ENCODE peak calls at places on chromosomes 12 and 14, in four cellular contexts. One of them, this sample, is unnamed.

GRCh38 chr12:92136883-92137582 is 8.6 kb downstream of the BTG1 start:
- DNase-seq in lower lobe of right lung: no peak
- DNase-seq in GM12865: peak
- DNase-seq in left ventricle myocardium inferior: no peak
- DNase-seq in this sample: no peak

GRCh38 chr14:58099682-58100081 is 52.3 kb downstream of the ARMH4 start:
- DNase-seq in left ventricle myocardium inferior: no peak
- DNase-seq in lower lobe of right lung: no peak
- DNase-seq in GM12865: no peak
- DNase-seq in this sample: no peak

GRCh38 chr14:90201344-90201743 is 55.0 kb upstream of the PSMC1 start:
- DNase-seq in GM12865: no peak
- DNase-seq in left ventricle myocardium inferior: no peak
- DNase-seq in lower lobe of right lung: no peak
- DNase-seq in this sample: no peak

GRCh38 chr14:39492267-39492666 is 60.0 kb upstream of the FBXO33 start:
- DNase-seq in left ventricle myocardium inferior: no peak
- DNase-seq in GM12865: no peak
- DNase-seq in lower lobe of right lung: no peak
- DNase-seq in this sample: no peak

GRCh38 chr14:29236848-29237247 is 470.3 kb downstream of the FOXG1 start:
- DNase-seq in lower lobe of right lung: no peak
- DNase-seq in left ventricle myocardium inferior: no peak
- DNase-seq in GM12865: no peak
- DNase-seq in this sample: no peak

GRCh38 chr12:80576641-80577418 is 130.6 kb upstream of the MYF6 start:
- DNase-seq in left ventricle myocardium inferior: no peak
- DNase-seq in lower lobe of right lung: no peak
- DNase-seq in GM12865: no peak
- DNase-seq in this sample: no peak

GRCh38 chr14:52950898-52951729 is at the start of gene FERMT2:
- DNase-seq in lower lobe of right lung: peak
- DNase-seq in left ventricle myocardium inferior: peak
- DNase-seq in GM12865: peak
- DNase-seq in this sample: peak

GRCh38 chr12:33876618-33877017 is 145.7 kb upstream of the ALG10 start:
- DNase-seq in lower lobe of right lung: no peak
- DNase-seq in GM12865: no peak
- DNase-seq in left ventricle myocardium inferior: no peak
- DNase-seq in this sample: no peak

GRCh38 chr12:94071258-94071657 is 77.1 kb upstream of the PLXNC1 start:
- DNase-seq in GM12865: no peak
- DNase-seq in lower lobe of right lung: no peak
- DNase-seq in left ventricle myocardium inferior: no peak
- DNase-seq in this sample: no peak

GRCh38 chr14:105377555-105378182 is 20.7 kb upstream of the TEX22 start:
- DNase-seq in left ventricle myocardium inferior: no peak
- DNase-seq in GM12865: no peak
- DNase-seq in lower lobe of right lung: no peak
- DNase-seq in this sample: no peak

GRCh38 chr12:57586832-57587429 is 4.1 kb upstream of the PIP4K2C start:
- DNase-seq in lower lobe of right lung: no peak
- DNase-seq in left ventricle myocardium inferior: no peak
- DNase-seq in GM12865: no peak
- DNase-seq in this sample: no peak

GRCh38 chr12:129079719-129080118 is 226.4 kb downstream of the GLT1D1 start:
- DNase-seq in left ventricle myocardium inferior: no peak
- DNase-seq in lower lobe of right lung: no peak
- DNase-seq in GM12865: no peak
- DNase-seq in this sample: no peak

GRCh38 chr12:52871291-52871961 is 22.6 kb upstream of the KRT78 start:
- DNase-seq in GM12865: no peak
- DNase-seq in left ventricle myocardium inferior: no peak
- DNase-seq in lower lobe of right lung: no peak
- DNase-seq in this sample: no peak

GRCh38 chr14:97027256-97027999 is 230.2 kb downstream of the VRK1 start:
- DNase-seq in left ventricle myocardium inferior: no peak
- DNase-seq in lower lobe of right lung: no peak
- DNase-seq in GM12865: no peak
- DNase-seq in this sample: no peak

GRCh38 chr14:101893759-101894158 is 70.6 kb upstream of the DYNC1H1 start:
- DNase-seq in left ventricle myocardium inferior: no peak
- DNase-seq in lower lobe of right lung: no peak
- DNase-seq in GM12865: no peak
- DNase-seq in this sample: no peak

GRCh38 chr14:88106377-88106776 is 101.4 kb downstream of the GPR65 start:
- DNase-seq in lower lobe of right lung: no peak
- DNase-seq in GM12865: no peak
- DNase-seq in left ventricle myocardium inferior: no peak
- DNase-seq in this sample: no peak

GRCh38 chr12:56657416-56658379 is 11.9 kb upstream of the ATP5F1B start:
- DNase-seq in left ventricle myocardium inferior: no peak
- DNase-seq in lower lobe of right lung: no peak
- DNase-seq in GM12865: peak
- DNase-seq in this sample: peak

GRCh38 chr14:77322951-77323350 is 2.1 kb downstream of the GSTZ1 start:
- DNase-seq in GM12865: no peak
- DNase-seq in lower lobe of right lung: no peak
- DNase-seq in left ventricle myocardium inferior: no peak
- DNase-seq in this sample: no peak

GRCh38 chr14:77318006-77318553 is 2.6 kb downstream of the POMT2 start:
- DNase-seq in lower lobe of right lung: no peak
- DNase-seq in GM12865: no peak
- DNase-seq in left ventricle myocardium inferior: no peak
- DNase-seq in this sample: no peak

GRCh38 chr14:77322209-77322902 is 1.5 kb downstream of the GSTZ1 start:
- DNase-seq in lower lobe of right lung: no peak
- DNase-seq in left ventricle myocardium inferior: no peak
- DNase-seq in GM12865: no peak
- DNase-seq in this sample: no peak

GRCh38 chr14:77319416-77319815 is 1.3 kb downstream of the POMT2 start:
- DNase-seq in GM12865: no peak
- DNase-seq in left ventricle myocardium inferior: no peak
- DNase-seq in lower lobe of right lung: no peak
- DNase-seq in this sample: no peak

DNA sequence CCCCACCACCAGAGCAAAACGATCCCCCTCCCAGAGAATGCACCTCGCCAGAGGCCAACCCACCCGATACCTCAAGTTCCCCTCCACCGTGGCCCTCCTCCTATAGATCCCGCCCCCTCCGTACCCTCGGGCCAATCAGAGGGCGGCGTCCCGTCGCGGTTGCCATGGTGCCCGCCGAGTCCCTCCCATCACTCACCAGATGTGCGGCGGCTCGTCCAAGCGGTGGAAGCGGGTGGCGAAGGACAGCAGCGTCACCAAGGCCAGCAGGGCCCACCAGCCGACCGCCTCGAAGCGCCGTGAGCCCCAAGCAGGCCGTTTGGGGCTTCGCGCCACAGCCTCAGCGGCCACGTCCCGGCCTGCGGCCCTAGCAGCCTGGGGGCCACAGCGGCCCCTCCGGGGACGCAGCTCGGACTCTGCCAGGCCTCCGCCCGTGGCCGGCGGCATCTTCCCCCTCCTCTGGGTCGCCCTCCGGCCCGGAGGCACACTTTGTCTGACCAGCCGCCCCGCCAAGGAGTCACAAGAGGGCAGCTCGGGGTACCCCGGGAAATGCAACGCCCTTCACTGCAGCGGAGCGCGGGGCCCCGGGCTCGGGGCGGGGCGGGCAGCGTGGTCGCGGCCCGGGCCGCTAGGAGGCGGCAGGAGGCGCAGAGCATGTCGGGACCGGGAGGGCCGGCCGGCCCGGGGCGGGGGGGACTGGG is at the start of gene POMT2:
- DNase-seq in left ventricle myocardium inferior: peak
- DNase-seq in lower lobe of right lung: peak
- DNase-seq in GM12865: peak
- DNase-seq in this sample: peak
- TF ChIP-seq CTCF in left ventricle myocardium inferior: peak
- TF ChIP-seq CTCF in lower lobe of right lung: peak
- TF ChIP-seq CTCF in GM12865: peak
- TF ChIP-seq CTCF in this sample: peak

GRCh38 chr14:103104654-103105511 is 10.4 kb downstream of the EXOC3L4 start:
- DNase-seq in left ventricle myocardium inferior: peak
- DNase-seq in GM12865: peak
- DNase-seq in lower lobe of right lung: peak
- DNase-seq in this sample: peak
- TF ChIP-seq CTCF in left ventricle myocardium inferior: peak
- TF ChIP-seq CTCF in GM12865: peak
- TF ChIP-seq CTCF in lower lobe of right lung: peak
- TF ChIP-seq CTCF in this sample: peak

DNA sequence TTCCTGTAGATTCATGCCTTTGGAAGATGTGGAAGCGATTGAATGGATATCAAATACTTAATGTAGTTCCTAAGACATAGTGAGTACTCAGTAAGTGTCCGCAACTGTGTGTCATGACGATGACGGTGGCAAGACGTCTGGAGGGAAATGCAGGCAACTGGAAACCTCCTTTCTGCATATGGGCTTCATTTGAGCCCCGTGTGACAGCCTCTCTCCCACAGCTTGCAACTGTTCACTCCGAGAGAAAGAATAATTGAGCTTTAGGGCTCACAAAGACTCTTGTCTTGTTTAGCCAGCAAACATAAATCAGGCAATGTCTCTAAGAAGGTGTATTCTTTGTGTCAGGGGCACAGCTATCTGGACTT is 7.0 kb downstream of the CFAP251 start:
- DNase-seq in GM12865: no peak
- DNase-seq in left ventricle myocardium inferior: no peak
- DNase-seq in lower lobe of right lung: no peak
- DNase-seq in this sample: no peak
- TF ChIP-seq CTCF in GM12865: no peak
- TF ChIP-seq CTCF in left ventricle myocardium inferior: no peak
- TF ChIP-seq CTCF in lower lobe of right lung: no peak
- TF ChIP-seq CTCF in this sample: no peak

DNA sequence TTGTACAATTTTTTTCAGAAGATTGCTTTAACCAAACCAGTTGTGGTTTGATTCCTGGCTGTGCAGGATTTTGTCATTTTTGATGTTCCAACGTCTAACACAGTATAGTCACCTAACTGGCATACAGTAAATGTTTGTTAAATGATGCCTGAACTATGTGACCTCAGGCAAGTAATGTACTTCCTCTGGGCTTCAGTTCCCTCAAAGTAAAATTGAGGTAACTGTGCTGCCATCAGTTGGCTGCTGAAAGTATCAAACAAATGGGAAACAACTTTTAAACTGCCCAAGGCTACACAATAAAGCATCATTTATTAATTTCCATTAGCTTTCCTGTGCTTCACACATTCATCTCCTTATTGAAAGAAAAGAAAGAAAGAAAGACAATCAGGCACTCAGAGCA is 4.3 kb downstream of the TM7SF3 start:
- DNase-seq in left ventricle myocardium inferior: no peak
- DNase-seq in GM12865: peak
- DNase-seq in lower lobe of right lung: no peak
- DNase-seq in this sample: no peak
- TF ChIP-seq CTCF in left ventricle myocardium inferior: no peak
- TF ChIP-seq CTCF in GM12865: no peak
- TF ChIP-seq CTCF in lower lobe of right lung: no peak
- TF ChIP-seq CTCF in this sample: peak

GRCh38 chr12:10900972-10901371 is 8.4 kb downstream of the TAS2R13 start:
- DNase-seq in GM12865: no peak
- DNase-seq in lower lobe of right lung: no peak
- DNase-seq in left ventricle myocardium inferior: no peak
- DNase-seq in this sample: no peak

GRCh38 chr12:10901427-10901826 is 7.9 kb downstream of the TAS2R13 start:
- DNase-seq in left ventricle myocardium inferior: no peak
- DNase-seq in GM12865: no peak
- DNase-seq in lower lobe of right lung: no peak
- DNase-seq in this sample: no peak

GRCh38 chr12:10900530-10900929 is 8.8 kb downstream of the TAS2R13 start:
- DNase-seq in left ventricle myocardium inferior: no peak
- DNase-seq in GM12865: no peak
- DNase-seq in lower lobe of right lung: no peak
- DNase-seq in this sample: no peak

GRCh38 chr12:10909462-10909861 is at the start of gene TAS2R13:
- DNase-seq in GM12865: no peak
- DNase-seq in left ventricle myocardium inferior: no peak
- DNase-seq in lower lobe of right lung: no peak
- DNase-seq in this sample: no peak

GRCh38 chr12:10904686-10905085 is 4.7 kb downstream of the TAS2R13 start:
- DNase-seq in lower lobe of right lung: no peak
- DNase-seq in GM12865: no peak
- DNase-seq in left ventricle myocardium inferior: no peak
- DNase-seq in this sample: no peak
- TF ChIP-seq CTCF in lower lobe of right lung: no peak
- TF ChIP-seq CTCF in GM12865: no peak
- TF ChIP-seq CTCF in left ventricle myocardium inferior: no peak
- TF ChIP-seq CTCF in this sample: no peak

DNA sequence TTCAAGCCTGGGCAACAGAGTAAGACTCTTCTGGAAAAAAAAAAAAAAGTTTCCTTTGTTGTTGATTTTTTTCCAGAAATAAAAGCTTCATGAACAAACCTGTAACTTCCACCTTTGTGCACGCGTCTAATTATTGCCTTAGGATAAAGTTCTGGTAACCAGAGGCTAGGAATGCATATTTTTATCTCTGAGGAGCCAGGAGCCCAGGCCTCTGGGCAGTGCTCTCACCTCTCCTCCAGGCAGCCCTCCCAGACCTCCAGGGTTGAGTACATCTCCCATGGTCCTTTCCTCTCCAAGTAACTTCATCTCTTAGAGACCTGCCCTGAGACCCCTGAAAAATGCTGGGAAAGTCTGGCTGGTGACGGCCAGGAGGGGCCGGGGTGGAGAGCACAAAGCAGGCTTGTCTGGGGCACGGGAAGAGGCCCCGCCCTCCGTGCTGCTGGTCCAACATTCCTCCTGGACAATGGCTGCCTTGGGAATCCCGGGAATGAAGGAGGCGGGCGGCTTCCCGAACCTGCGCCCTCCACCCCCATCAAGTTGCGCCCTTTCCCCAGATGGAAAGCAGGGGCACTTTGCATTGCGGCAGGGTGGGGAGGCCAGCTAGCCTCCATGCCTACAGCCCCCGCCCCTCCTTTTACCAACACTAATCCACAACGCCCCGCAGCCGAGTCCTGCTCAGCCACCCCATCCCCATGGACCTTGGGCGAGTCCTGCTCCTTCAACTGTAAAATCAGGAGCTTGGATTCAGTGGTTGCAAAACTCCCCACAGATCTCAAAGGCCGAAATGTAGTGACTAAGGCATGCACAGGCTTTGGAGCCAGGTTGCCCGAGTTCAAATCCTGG is 7.3 kb upstream of the FIGNL2 start:
- DNase-seq in left ventricle myocardium inferior: peak
- DNase-seq in lower lobe of right lung: no peak
- DNase-seq in GM12865: no peak
- DNase-seq in this sample: no peak
- TF ChIP-seq CTCF in left ventricle myocardium inferior: no peak
- TF ChIP-seq CTCF in lower lobe of right lung: no peak
- TF ChIP-seq CTCF in GM12865: no peak
- TF ChIP-seq CTCF in this sample: no peak

This sample was measured in GM10248.